ENCODE peak calls at places on chromosomes 5 and 9, in ten cellular contexts. R is mesendoderm; M is T-cell; U is esophagus squamous epithelium; J is transverse colon; Y is right cardiac atrium; O is AG04450; G is lung microvascular endothelial cell; K is activated CD8-positive, alpha-beta memory T cell treated with anti-CD3 and anti-CD28 coated beads for 24 hours; L is hypothalamus. A is an unnamed sample.

GRCh38 chr5:74035521-74035937 is 409.5 kb downstream of the ARHGEF28 start:
- DNase-seq in R (peak), M (no peak), U (no peak), J (no peak), Y (no peak), O (no peak), G (peak), K (no peak), L (no peak), A (no peak)

GRCh38 chr5:139820130-139820529 is 24.5 kb downstream of the PSD2 start:
- DNase-seq in R (peak), M (no peak), U (no peak), J (no peak), Y (no peak), O (no peak), G (no peak), K (no peak), L (no peak), A (no peak)

GRCh38 chr5:1547655-1548054 is 23.9 kb upstream of the LPCAT1 start:
- DNase-seq in R (no peak), M (no peak), U (no peak), J (no peak), Y (no peak), O (no peak), G (no peak), K (peak), L (no peak), A (no peak)

GRCh38 chr9:135611142-135611874 is 28.0 kb downstream of the GLT6D1 start:
- DNase-seq in R (no peak), M (no peak), U (no peak), J (no peak), Y (no peak), O (no peak), G (no peak), K (no peak), L (no peak), A (no peak)

GRCh38 chr9:93895535-93895934 is 59.6 kb downstream of the BARX1 start:
- DNase-seq in R (no peak), M (no peak), U (no peak), J (peak), Y (no peak), O (no peak), G (no peak), K (no peak), L (no peak), A (no peak)

GRCh38 chr5:37071901-37072581 is 177.1 kb downstream of the CPLANE1 start:
- DNase-seq in R (no peak), M (no peak), U (no peak), J (no peak), Y (no peak), O (peak), G (peak), K (no peak), L (no peak), A (no peak)

GRCh38 chr5:83172655-83173054 is 95.3 kb downstream of the XRCC4 start:
- DNase-seq in R (no peak), M (no peak), U (no peak), J (no peak), Y (no peak), O (no peak), G (peak), K (no peak), L (no peak), A (no peak)

GRCh38 chr5:98110270-98110669 is 663.2 kb upstream of the RGMB start:
- DNase-seq in R (no peak), M (no peak), U (no peak), J (no peak), Y (no peak), O (peak), G (peak), K (no peak), L (no peak), A (no peak)

GRCh38 chr5:98772415-98773213 is 849 bp upstream of the RGMB start:
- DNase-seq in R (peak), M (no peak), U (peak), J (peak), Y (peak), O (no peak), G (peak), K (peak), L (no peak), A (no peak)

GRCh38 chr9:35675732-35676392 is 2.1 kb downstream of the CA9 start:
- DNase-seq in R (peak), M (no peak), U (no peak), J (peak), Y (peak), O (no peak), G (no peak), K (peak), L (no peak), A (no peak)

GRCh38 chr5:85484982-85485574 is 1100.4 kb upstream of the EDIL3 start:
- DNase-seq in R (peak), M (no peak), U (no peak), J (no peak), Y (no peak), O (no peak), G (no peak), K (no peak), L (no peak), A (no peak)

A was measured in GF-D8.